ENCODE peak calls at places on chromosomes 16 and 17, in six cellular contexts. C, Z, G, A, P and U are unnamed samples.

GRCh38 chr17:55818451-55819375 is 67.9 kb downstream of the PCTP start:
- DNase-seq in C (no peak), Z (no peak), G (no peak), A (no peak), P (no peak), U (no peak)

GRCh38 chr16:84874553-84874952 is 54.8 kb downstream of the CRISPLD2 start:
- DNase-seq in C (no peak), Z (peak; percentile 24), G (no peak), A (no peak), P (no peak), U (no peak)

GRCh38 chr17:56222255-56222654 is 69.0 kb downstream of the ANKFN1 start:
- DNase-seq in C (no peak), Z (no peak), G (no peak), A (no peak), P (no peak), U (no peak)

GRCh38 chr16:12017583-12017982 is 41.0 kb downstream of the SNX29 start:
- DNase-seq in C (no peak), Z (peak; percentile 11), G (no peak), A (no peak), P (no peak), U (no peak)

GRCh38 chr17:72369366-72369765 is 248.5 kb downstream of the SOX9 start:
- DNase-seq in C (no peak), Z (no peak), G (no peak), A (no peak), P (no peak), U (no peak)

GRCh38 chr17:81867952-81868673 is 3.0 kb downstream of the ARHGDIA start:
- DNase-seq in C (no peak), Z (no peak), G (no peak), A (peak; percentile 28), P (no peak), U (no peak)

GRCh38 chr17:28811594-28812135 is 30.9 kb downstream of the FAM222B start:
- DNase-seq in C (peak; percentile 11), Z (peak; percentile 34), G (no peak), A (peak; percentile 57), P (no peak), U (peak; percentile 30)

GRCh38 chr16:54324716-54325115 is 38.1 kb upstream of the IRX3 start:
- DNase-seq in C (no peak), Z (no peak), G (no peak), A (no peak), P (no peak), U (no peak)

GRCh38 chr16:67652578-67653130 is 7.4 kb downstream of the ACD start:
- DNase-seq in C (no peak), Z (no peak), G (no peak), A (peak; percentile 49), P (peak; percentile 58), U (no peak)

GRCh38 chr16:61798741-61799140 is 237.5 kb downstream of the CDH8 start:
- DNase-seq in C (no peak), Z (no peak), G (no peak), A (no peak), P (no peak), U (no peak)

GRCh38 chr16:85561248-85562101 is 51.6 kb upstream of the GSE1 start:
- DNase-seq in C (no peak), Z (no peak), G (no peak), A (no peak), P (no peak), U (no peak)

GRCh38 chr16:10667239-10667638 is 27.5 kb downstream of the TEKT5 start:
- DNase-seq in C (no peak), Z (no peak), G (no peak), A (no peak), P (no peak), U (no peak)

GRCh38 chr16:19881783-19882182 is 2.9 kb downstream of the GPRC5B start:
- DNase-seq in C (no peak), Z (no peak), G (no peak), A (no peak), P (no peak), U (no peak)

GRCh38 chr17:40714473-40714872 is 10.9 kb upstream of the KRT24 start:
- DNase-seq in C (no peak), Z (no peak), G (no peak), A (no peak), P (no peak), U (no peak)

GRCh38 chr17:9268546-9268945 is 247.2 kb downstream of the NTN1 start:
- DNase-seq in C (no peak), Z (no peak), G (no peak), A (no peak), P (no peak), U (no peak)

GRCh38 chr17:61188081-61188480 is 211.6 kb upstream of the TBX2 start:
- DNase-seq in C (no peak), Z (no peak), G (no peak), A (no peak), P (no peak), U (no peak)

GRCh38 chr16:80299416-80299815 is 241.4 kb upstream of the DYNLRB2 start:
- DNase-seq in C (no peak), Z (no peak), G (no peak), A (no peak), P (no peak), U (no peak)

GRCh38 chr17:82400830-82401229 is 17.3 kb upstream of the HEXD start:
- DNase-seq in C (peak; percentile 54), Z (no peak), G (no peak), A (no peak), P (no peak), U (peak; percentile 90)

GRCh38 chr17:74919440-74920305 is 3.4 kb downstream of the USH1G start:
- DNase-seq in C (no peak), Z (no peak), G (no peak), A (no peak), P (no peak), U (peak; percentile 83)

GRCh38 chr17:79420318-79421243 is 190.3 kb downstream of the RBFOX3 start:
- DNase-seq in C (no peak), Z (peak; percentile 26), G (no peak), A (no peak), P (no peak), U (peak; percentile 63)

GRCh38 chr17:19024101-19025078 is 19.8 kb upstream of the FAM83G start:
- DNase-seq in C (no peak), Z (no peak), G (no peak), A (peak; percentile 96), P (no peak), U (no peak)

GRCh38 chr16:85470873-85471272 is 142.2 kb upstream of the GSE1 start:
- DNase-seq in C (no peak), Z (no peak), G (no peak), A (no peak), P (no peak), U (no peak)

GRCh38 chr16:84751241-84751640 is 51.4 kb downstream of the USP10 start:
- DNase-seq in C (no peak), Z (no peak), G (no peak), A (no peak), P (no peak), U (no peak)

GRCh38 chr16:81647527-81647926 is 131.6 kb upstream of the PLCG2 start:
- DNase-seq in C (no peak), Z (peak; percentile 47), G (no peak), A (peak; percentile 92), P (no peak), U (no peak)

GRCh38 chr16:88438084-88438870 is 14.8 kb upstream of the ZFPM1 start:
- DNase-seq in C (no peak), Z (no peak), G (no peak), A (no peak), P (no peak), U (no peak)

GRCh38 chr17:39174907-39175694 is 9.1 kb upstream of the ARL5C start:
- DNase-seq in C (peak; percentile 83), Z (peak; percentile 72), G (peak; percentile 84), A (peak; percentile 70), P (peak; percentile 68), U (peak; percentile 93)

GRCh38 chr17:45790296-45790922 is 6.3 kb downstream of the CRHR1 start:
- DNase-seq in C (no peak), Z (peak; percentile 12), G (peak; percentile 55), A (no peak), P (no peak), U (no peak)

GRCh38 chr16:78799429-78799828 is 700.0 kb downstream of the WWOX start:
- DNase-seq in C (no peak), Z (no peak), G (no peak), A (no peak), P (no peak), U (no peak)
- TF ChIP-seq CTCF in C (no peak), Z (no peak), G (no peak), A (no peak), P (no peak), U (no peak)

DNA sequence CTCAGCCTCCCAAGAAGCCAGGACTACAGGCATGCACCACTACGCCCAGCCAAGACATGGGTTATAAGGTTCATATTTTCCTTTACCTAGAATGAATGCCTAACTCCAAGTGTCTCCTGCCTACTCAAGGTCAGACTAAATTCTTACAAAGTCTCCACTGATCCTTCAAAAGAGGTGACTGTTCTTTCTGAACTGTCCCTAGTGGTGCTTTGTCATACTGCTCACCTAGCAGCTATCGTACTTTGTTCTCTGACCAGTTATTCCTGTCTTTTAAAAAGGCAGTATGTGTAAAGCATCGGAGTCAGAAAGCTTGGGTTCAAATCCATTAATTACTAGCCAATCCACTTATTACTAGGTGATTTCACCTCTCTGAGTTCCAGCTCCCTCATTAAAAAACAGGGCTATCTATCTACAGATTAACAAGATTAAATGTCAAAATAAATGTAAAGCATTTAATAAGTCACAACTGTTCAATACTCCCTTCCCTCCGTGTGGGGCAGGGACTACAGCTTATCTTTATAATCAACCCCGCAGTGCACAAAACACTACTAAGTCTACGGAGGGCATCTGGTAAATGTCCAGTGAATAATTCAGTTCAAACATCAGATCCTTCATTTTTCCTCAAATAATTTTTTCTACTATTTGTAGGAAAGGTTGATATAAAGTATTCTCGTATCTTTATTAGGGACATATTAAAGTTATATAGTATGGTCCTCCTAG is 20.0 kb upstream of the ITGA2B start:
- DNase-seq in C (no peak), Z (no peak), G (no peak), A (peak; percentile 8), P (no peak), U (no peak)
- TF ChIP-seq CTCF in C (no peak), Z (no peak), G (no peak), A (peak; percentile 14), P (peak; percentile 7), U (no peak)

DNA sequence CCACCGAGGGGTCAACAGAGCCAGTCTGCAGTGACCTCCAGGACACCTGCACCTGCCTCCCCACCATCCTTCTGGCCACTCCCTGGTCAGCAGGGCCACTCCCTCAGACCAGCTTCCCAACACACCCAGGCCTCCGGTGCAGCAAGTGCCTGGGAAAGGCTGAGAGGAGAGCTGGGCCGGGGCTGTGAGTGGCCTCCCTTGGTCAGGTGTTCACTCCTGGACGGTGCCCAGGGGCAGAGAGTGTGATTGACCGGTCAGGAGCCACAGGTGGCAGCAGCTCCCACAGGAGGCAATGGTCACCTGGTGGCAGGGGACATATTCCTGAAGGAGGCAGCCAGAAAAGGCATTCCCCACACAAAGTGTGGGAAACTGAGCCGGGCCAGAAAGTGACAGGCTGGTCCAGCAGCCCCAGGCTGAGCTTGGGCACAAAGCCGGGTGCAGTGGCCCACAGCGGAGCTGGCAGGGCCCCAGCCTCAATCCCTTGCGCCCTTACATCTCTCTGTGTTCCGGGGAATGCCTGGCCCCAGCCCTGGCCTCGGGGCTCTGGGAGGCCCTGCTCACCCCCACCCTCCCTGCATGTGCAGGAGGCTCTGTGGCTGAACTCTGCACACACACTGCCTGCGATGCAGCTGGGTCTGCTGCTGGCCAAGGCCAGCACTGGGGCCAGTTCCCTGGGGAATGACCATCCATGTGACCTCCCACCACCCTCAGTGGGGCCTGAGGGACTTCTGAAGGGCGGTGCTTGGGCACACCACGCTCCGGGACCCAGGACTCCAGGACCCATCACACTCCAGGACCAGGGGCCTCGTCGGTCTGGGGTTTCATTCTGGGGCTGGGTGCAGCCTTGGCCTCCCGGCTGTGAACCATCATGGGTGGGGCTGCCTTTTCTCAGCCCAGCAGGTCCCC is 1.2 kb upstream of the C17orf99 start:
- DNase-seq in C (no peak), Z (no peak), G (no peak), A (no peak), P (no peak), U (no peak)
- TF ChIP-seq CTCF in C (no peak), Z (no peak), G (no peak), A (no peak), P (no peak), U (no peak)

GRCh38 chr17:73586921-73587680 is 57.1 kb downstream of the SDK2 start:
- DNase-seq in C (no peak), Z (no peak), G (no peak), A (peak; percentile 39), P (no peak), U (no peak)
- TF ChIP-seq CTCF in C (no peak), Z (no peak), G (no peak), A (no peak), P (no peak), U (no peak)